ENCODE peak calls at places on chromosomes 16 and 17, in four cellular contexts. J is IMR-90, F is K562, I is GM12878. X is an unnamed sample.

GRCh38 chr16:50318796-50319578 is 49.8 kb downstream of the BRD7 start:
- DNase-seq in I (no peak), F (no peak), J (no peak), X (no peak)

GRCh38 chr16:10923146-10923649 is 19.1 kb downstream of the DEXI start:
- DNase-seq in F (no peak), I (no peak), J (no peak), X (no peak)

GRCh38 chr17:2398188-2398587 is 2.7 kb downstream of the MNT start:
- DNase-seq in F (no peak), I (no peak), J (no peak), X (no peak)

GRCh38 chr16:3822366-3823045 is 58.0 kb downstream of the CREBBP start:
- DNase-seq in F (no peak), I (no peak), J (peak), X (no peak)

GRCh38 chr17:32350662-32351418 is 883 bp downstream of the ZNF207 start:
- DNase-seq in F (no peak), J (peak), I (no peak), X (no peak)

GRCh38 chr17:51164911-51165679 is 1.1 kb upstream of the NME2 start:
- DNase-seq in I (no peak), F (no peak), J (no peak), X (no peak)

GRCh38 chr17:57365420-57365819 is 109.1 kb downstream of the MSI2 start:
- DNase-seq in I (no peak), F (peak), J (no peak), X (no peak)

GRCh38 chr17:14744716-14745115 is 443.8 kb downstream of the HS3ST3B1 start:
- DNase-seq in J (peak), F (no peak), I (no peak), X (no peak)

GRCh38 chr17:5553479-5553878 is 30.8 kb downstream of the NLRP1 start:
- DNase-seq in I (no peak), J (no peak), F (no peak), X (no peak)

GRCh38 chr17:286571-286970 is 66.0 kb downstream of the RPH3AL start:
- DNase-seq in I (no peak), F (no peak), J (no peak), X (peak)

GRCh38 chr16:19168173-19169080 is at the start of gene SYT17:
- DNase-seq in F (no peak), I (no peak), J (no peak), X (peak)

GRCh38 chr16:20242568-20243240 is 84.6 kb downstream of the GP2 start:
- DNase-seq in J (no peak), I (no peak), F (no peak), X (no peak)

GRCh38 chr16:85462405-85463227 is 150.5 kb upstream of the GSE1 start:
- DNase-seq in I (no peak), J (no peak), F (peak), X (no peak)

GRCh38 chr17:61363601-61364462 is 35.8 kb upstream of the TBX2 start:
- DNase-seq in J (no peak), I (no peak), F (no peak), X (no peak)

GRCh38 chr17:17387461-17388362 is 84.5 kb downstream of the NT5M start:
- DNase-seq in I (no peak), J (no peak), F (peak), X (peak)

GRCh38 chr17:28350271-28350670 is 7.1 kb downstream of the POLDIP2 start:
- DNase-seq in I (no peak), F (no peak), J (no peak), X (no peak)

GRCh38 chr17:17672453-17673368 is 8.5 kb upstream of the RAI1 start:
- DNase-seq in J (no peak), I (no peak), F (no peak), X (no peak)

GRCh38 chr17:77107506-77108433 is 33.0 kb upstream of the SEC14L1 start:
- DNase-seq in J (peak), I (peak), F (peak), X (no peak)

GRCh38 chr16:79644977-79645667 is 44.6 kb upstream of the MAF start:
- DNase-seq in I (no peak), J (no peak), F (no peak), X (no peak)

GRCh38 chr17:27245230-27245696 is 48.7 kb upstream of the WSB1 start:
- DNase-seq in F (peak), J (peak), I (peak), X (peak)

GRCh38 chr16:74562117-74562516 is 44.8 kb downstream of the GLG1 start:
- DNase-seq in I (no peak), J (no peak), F (no peak), X (no peak)

GRCh38 chr17:45574376-45574775 is 83.9 kb upstream of the PLEKHM1 start:
- DNase-seq in J (peak), I (no peak), F (peak), X (no peak)

GRCh38 chr16:86202760-86203426 is 303.9 kb downstream of the IRF8 start:
- DNase-seq in F (no peak), J (no peak), I (no peak), X (no peak)

GRCh38 chr16:3482659-3483241 is 12.5 kb downstream of the C16orf90 start:
- DNase-seq in F (no peak), I (no peak), J (no peak), X (no peak)

GRCh38 chr17:64155090-64155630 is 25.2 kb upstream of the ERN1 start:
- DNase-seq in I (no peak), F (no peak), J (no peak), X (no peak)

DNA sequence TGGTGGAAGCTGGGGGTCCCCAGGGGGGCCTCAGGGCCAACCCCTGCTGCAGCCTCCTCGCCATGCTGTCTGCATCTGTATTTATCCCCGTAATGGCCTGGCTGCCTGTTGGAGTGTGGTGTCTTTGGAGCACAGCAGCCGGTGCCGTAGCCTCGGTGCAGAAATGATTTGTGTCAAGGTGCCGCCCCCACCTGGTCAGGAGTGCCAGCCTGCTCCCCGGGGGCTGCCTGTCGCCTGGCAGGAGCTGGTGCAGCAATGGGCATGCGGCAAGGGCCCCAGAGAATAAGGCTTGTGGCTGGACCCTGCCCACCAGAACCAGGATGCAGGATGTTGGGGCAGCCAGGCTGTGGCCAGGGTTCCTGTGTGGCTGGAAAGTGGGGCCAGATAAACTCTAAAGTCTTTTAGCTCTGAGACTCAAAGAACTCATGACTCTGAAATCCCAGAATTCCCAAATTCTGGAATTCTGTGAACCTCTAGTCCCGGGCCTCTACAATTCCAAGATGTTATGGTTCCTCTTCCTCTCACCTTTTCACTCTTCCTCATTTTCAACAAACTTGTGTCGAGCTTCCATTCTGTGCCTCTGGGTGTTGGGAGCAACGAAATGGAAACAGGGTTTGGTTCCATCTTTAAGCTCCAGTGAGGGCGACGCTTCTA is 5.9 kb downstream of the CPNE2 start:
- DNase-seq in I (no peak), J (no peak), F (no peak), X (no peak)
- TF ChIP-seq CHD1 in I (no peak), J (no peak), F (no peak), X (no peak)

DNA sequence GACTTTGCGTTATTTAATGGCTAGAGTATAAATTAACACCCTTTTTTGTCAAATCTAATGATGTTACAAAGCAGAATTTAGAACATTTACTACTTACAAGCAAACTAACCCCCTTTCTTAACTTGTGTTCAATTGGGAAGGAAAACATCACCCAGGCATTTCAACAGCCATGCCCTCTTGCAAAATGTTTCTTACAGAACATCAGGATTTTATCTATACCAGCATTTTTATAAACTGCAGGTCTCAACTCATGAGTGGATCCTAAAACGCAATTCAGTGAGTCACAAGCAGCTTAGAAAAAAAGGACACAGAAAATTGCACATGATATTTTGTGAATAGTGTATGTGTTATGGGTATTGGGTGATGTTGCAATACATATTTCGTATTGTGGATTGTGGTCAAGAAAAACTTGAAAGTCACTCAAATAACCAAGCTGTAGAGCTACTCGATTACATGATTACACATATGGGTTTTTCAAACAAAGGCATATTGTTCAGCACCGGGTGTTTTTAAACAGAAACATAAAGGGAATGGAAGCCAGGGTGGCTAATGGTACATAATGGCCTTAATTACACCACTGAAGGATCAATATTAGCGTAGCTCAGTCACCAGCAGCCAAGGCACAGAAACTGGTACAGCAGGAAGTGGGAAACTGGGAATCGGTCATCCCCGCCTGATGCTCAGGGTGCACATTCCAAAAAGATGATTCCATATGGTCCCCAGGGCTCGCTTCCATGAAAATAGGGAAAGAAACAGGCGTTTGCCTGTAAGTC is 1.4 kb downstream of the WIPI1 start:
- DNase-seq in J (peak), F (no peak), I (no peak), X (no peak)
- TF ChIP-seq CHD1 in J (peak), F (no peak), I (no peak), X (no peak)

GRCh38 chr16:69413045-69413664 is 11.3 kb upstream of the CYB5B start:
- DNase-seq in J (no peak), F (no peak), I (no peak), X (no peak)
- TF ChIP-seq CHD1 in J (no peak), F (no peak), I (no peak), X (no peak)

GRCh38 chr17:48444531-48445247 is 14.7 kb upstream of the SKAP1 start:
- DNase-seq in F (no peak), J (no peak), I (no peak), X (no peak)
- TF ChIP-seq CHD1 in F (no peak), J (no peak), I (no peak), X (no peak)

GRCh38 chr17:66714046-66715023 is 120.6 kb upstream of the CACNG5 start:
- DNase-seq in F (no peak), J (no peak), I (no peak), X (no peak)

GRCh38 chr17:66716236-66717026 is 118.5 kb upstream of the CACNG5 start:
- DNase-seq in F (peak), I (no peak), J (peak), X (no peak)

GRCh38 chr17:66717680-66718079 is 117.2 kb upstream of the CACNG5 start:
- DNase-seq in J (peak), F (no peak), I (no peak), X (no peak)

GRCh38 chr17:66715076-66715675 is 119.7 kb upstream of the CACNG5 start:
- DNase-seq in F (no peak), I (no peak), J (no peak), X (no peak)

GRCh38 chr17:66715745-66716156 is 119.2 kb upstream of the CACNG5 start:
- DNase-seq in F (no peak), I (peak), J (peak), X (no peak)
- TF ChIP-seq CHD1 in F (no peak), I (no peak), J (no peak), X (no peak)

DNA sequence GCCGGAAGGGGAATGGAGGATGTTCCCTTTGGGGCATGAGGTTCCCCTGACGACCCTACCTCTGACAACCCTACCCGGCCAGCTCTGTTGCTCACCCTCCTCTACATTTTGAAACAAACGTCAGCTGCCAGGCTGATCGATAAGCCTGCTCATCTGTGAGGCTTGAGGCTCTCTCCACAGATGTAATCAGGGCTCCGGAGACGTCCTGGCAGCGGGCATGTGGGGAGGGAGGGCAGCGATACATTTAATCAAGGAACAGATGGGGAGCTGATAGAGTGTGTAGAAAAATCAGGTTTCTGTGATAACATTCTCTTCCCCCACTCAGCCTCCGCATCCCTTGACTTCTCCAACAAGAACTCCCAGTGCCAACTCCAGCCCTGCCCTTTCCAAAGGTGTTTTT is 212.3 kb upstream of the SDK2 start:
- DNase-seq in J (no peak), I (no peak), F (no peak), X (no peak)
- TF ChIP-seq CHD1 in J (no peak), I (no peak), F (no peak), X (no peak)

DNA sequence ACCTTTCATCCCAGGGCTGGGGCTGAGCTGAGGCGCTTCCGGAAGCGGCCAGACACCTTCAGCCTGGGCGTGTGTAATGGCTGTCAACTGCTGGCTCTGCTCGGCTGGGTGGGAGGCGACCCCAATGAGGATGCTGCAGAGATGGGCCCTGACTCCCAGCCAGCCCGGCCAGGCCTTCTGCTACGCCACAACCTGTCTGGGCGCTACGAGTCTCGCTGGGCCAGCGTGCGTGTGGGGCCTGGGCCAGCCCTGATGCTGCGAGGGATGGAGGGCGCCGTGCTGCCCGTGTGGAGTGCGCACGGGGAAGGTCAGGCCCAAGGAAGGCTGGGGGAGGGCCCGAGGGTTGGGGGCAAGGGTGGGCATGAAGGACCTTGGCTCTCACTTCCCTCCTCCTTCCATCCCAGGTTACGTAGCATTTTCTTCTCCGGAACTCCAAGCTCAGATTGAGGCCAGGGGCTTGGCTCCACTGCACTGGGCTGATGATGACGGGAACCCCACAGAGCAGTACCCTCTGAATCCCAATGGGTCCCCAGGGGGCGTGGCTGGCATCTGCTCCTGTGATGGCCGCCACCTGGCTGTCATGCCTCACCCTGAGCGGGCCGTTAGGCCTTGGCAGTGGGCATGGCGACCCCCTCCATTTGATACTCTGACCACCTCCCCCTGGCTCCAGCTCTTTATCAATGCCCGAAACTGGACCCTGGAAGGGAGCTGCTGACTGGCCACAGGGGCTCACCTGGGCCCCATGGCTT is 19.6 kb downstream of the PFAS start:
- DNase-seq in J (no peak), I (no peak), F (no peak), X (no peak)
- TF ChIP-seq CHD1 in J (no peak), I (no peak), F (no peak), X (no peak)

X was measured in H1.